ENCODE peak calls at places on chromosomes 11 and 22, in ten cellular contexts. P is brain microvascular endothelial cell; M is fibroblast of lung; I is PC-3; D is fibroblast of mammary gland; C is BE2C; T is CD8-positive, alpha-beta T cell; Q is progenitor cell of endocrine pancreas; S is stomach; R is type B pancreatic cell. B is an unnamed sample.

GRCh38 chr22:38718414-38718813 is 12.7 kb downstream of the GTPBP1 start:
- DNase-seq in P (peak; percentile 72), M (peak; percentile 78), I (peak; percentile 85), D (peak; percentile 85), C (peak; percentile 69), T (no peak), Q (no peak), S (peak; percentile 66), R (no peak), B (peak; percentile 50)

GRCh38 chr11:15073361-15074205 is at the start of gene CALCB:
- DNase-seq in P (no peak), M (peak; percentile 24), I (no peak), D (peak; percentile 32), C (peak; percentile 19), T (peak; percentile 53), Q (no peak), S (no peak), R (no peak), B (no peak)

GRCh38 chr22:20884454-20884853 is 25.6 kb downstream of the SNAP29 start:
- DNase-seq in P (no peak), M (no peak), I (no peak), D (no peak), C (no peak), T (no peak), Q (no peak), S (no peak), R (no peak), B (no peak)

GRCh38 chr11:35619754-35620640 is 1.7 kb downstream of the FJX1 start:
- DNase-seq in P (peak; percentile 49), M (peak; percentile 25), I (peak; percentile 32), D (no peak), C (peak; percentile 66), T (no peak), Q (peak; percentile 45), S (no peak), R (no peak), B (no peak)

GRCh38 chr11:4195909-4196308 is 101.3 kb downstream of the RRM1 start:
- DNase-seq in P (no peak), M (no peak), I (no peak), D (no peak), C (no peak), T (no peak), Q (no peak), S (no peak), R (no peak), B (no peak)

GRCh38 chr11:15770798-15771414 is 585.4 kb downstream of the SOX6 start:
- DNase-seq in P (peak; percentile 43), M (peak; percentile 59), I (no peak), D (peak; percentile 36), C (peak; percentile 45), T (no peak), Q (no peak), S (peak; percentile 37), R (no peak), B (peak; percentile 42)

GRCh38 chr11:114230031-114230430 is 66.2 kb upstream of the NNMT start:
- DNase-seq in P (no peak), M (no peak), I (no peak), D (no peak), C (no peak), T (no peak), Q (no peak), S (no peak), R (no peak), B (no peak)

GRCh38 chr22:36337365-36338130 is 50.2 kb downstream of the MYH9 start:
- DNase-seq in P (no peak), M (no peak), I (no peak), D (no peak), C (no peak), T (no peak), Q (no peak), S (no peak), R (no peak), B (no peak)

GRCh38 chr22:23243006-23243573 is 62.8 kb downstream of the BCR start:
- DNase-seq in P (no peak), M (no peak), I (no peak), D (no peak), C (no peak), T (peak; percentile 76), Q (no peak), S (no peak), R (no peak), B (no peak)

GRCh38 chr22:29609139-29609538 is 5.7 kb downstream of the NF2 start:
- DNase-seq in P (no peak), M (no peak), I (peak; percentile 44), D (no peak), C (no peak), T (no peak), Q (no peak), S (no peak), R (no peak), B (no peak)
- TF ChIP-seq CTCF in P (peak; percentile 52), M (peak; percentile 32), I (peak; percentile 47), D (peak; percentile 40), C (peak; percentile 27), T (no peak), Q (peak; percentile 35), S (no peak), R (peak; percentile 31), B (no peak)

DNA sequence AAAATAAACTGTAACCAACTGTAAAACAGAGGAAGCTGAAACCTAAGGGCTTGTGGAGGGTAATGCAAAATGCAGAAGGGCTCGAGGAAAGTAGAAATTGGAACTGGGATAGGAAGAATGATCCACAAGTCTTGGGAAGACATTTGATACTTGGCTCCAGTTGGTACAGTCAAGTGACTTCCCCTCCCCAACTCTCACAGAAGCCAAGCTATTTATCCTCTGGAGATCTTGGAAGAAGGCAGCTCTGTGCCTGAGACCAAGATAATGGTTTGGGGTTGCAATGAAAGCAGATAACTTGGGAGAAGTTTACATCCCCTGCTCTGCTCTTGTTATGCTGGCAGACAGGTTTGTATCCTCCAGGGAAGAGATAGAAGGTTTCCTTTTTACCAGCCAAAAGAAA is 198.9 kb upstream of the ZC3H12C start:
- DNase-seq in P (no peak), M (no peak), I (no peak), D (no peak), C (no peak), T (no peak), Q (no peak), S (no peak), R (no peak), B (no peak)
- TF ChIP-seq CTCF in P (no peak), M (no peak), I (no peak), D (no peak), C (no peak), T (no peak), Q (no peak), S (no peak), R (no peak), B (no peak)

GRCh38 chr11:18270102-18270501 is 4.0 kb downstream of the SAA1 start:
- DNase-seq in P (no peak), M (no peak), I (no peak), D (no peak), C (no peak), T (no peak), Q (no peak), S (no peak), R (no peak), B (no peak)
- TF ChIP-seq CTCF in P (peak; percentile 10), M (no peak), I (no peak), D (no peak), C (no peak), T (no peak), Q (no peak), S (no peak), R (no peak), B (no peak)

DNA sequence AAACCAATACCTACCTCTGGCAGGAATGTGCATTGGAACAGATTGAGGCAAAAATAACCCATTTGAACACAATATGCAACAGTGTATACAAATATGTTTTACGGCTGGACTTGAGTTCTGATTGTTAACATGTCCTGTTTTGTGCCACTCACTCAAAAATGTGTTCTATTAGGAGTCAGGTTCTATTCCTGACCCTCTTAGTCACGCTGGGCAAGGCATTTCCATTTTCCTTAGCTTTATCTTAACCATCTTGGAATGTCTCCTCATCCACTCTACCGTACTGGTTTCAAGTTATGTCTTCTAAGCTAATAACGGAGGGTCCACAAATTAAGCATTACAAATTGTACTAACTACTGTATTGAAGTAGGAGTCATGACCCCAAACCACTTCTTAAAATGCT is 78.6 kb downstream of the MAML2 start:
- DNase-seq in P (no peak), M (no peak), I (no peak), D (no peak), C (no peak), T (no peak), Q (no peak), S (no peak), R (no peak), B (no peak)
- TF ChIP-seq CTCF in P (no peak), M (no peak), I (no peak), D (no peak), C (no peak), T (no peak), Q (no peak), S (no peak), R (no peak), B (no peak)

DNA sequence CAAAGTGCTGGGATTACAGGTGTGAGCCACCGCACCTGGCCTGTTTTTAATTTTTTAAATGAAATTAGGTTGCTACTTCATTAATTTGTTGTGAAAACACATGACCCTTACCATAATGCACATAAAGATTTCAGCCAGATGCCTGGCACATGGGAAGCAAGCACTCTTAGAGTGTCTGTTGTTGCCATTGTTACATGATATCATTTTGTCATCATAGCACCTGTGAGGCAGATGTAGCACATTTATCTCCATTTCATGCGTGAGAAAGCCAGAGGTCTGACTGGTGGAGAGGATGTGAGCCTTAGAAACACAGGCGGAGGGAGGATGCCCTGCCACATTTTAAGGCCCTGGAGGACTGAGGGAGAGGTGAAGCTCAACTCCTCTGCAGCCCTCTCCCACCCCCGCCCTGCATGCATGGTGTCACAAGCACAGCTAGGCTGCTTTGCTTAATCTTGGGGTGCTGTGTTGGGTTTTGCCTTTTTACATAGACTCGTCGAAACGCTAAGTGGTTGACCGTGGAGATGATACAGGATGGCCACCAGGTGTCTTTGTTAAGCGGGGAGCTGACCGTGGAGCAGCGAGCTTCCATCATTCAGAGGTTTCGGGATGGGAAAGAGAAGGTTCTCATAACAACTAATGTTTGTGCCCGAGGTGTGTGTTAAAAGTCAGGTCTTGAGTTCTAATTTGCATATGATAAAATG is 14.0 kb downstream of the DDX25 start:
- DNase-seq in P (no peak), M (no peak), I (no peak), D (no peak), C (no peak), T (no peak), Q (no peak), S (no peak), R (no peak), B (no peak)
- TF ChIP-seq CTCF in P (no peak), M (no peak), I (peak; percentile 52), D (peak; percentile 6), C (no peak), T (no peak), Q (no peak), S (no peak), R (peak; percentile 21), B (no peak)

GRCh38 chr11:64007629-64008282 is 21.5 kb downstream of the OTUB1 start:
- DNase-seq in P (no peak), M (peak; percentile 18), I (no peak), D (peak; percentile 27), C (peak; percentile 60), T (no peak), Q (peak; percentile 64), S (peak; percentile 91), R (peak; percentile 83), B (peak; percentile 30)
- TF ChIP-seq CTCF in P (peak; percentile 43), M (peak; percentile 19), I (no peak), D (no peak), C (peak; percentile 12), T (no peak), Q (peak; percentile 47), S (peak; percentile 46), R (peak; percentile 73), B (peak; percentile 20)

GRCh38 chr11:76380977-76381719 is at the start of the genes GVQW3 and THAP12:
- DNase-seq in P (peak; percentile 95), M (peak; percentile 98), I (peak; percentile 99), D (peak; percentile 95), C (peak; percentile 99), T (peak; percentile 99), Q (peak; percentile 97), S (peak; percentile 98), R (peak; percentile 99), B (peak; percentile 84)
- TF ChIP-seq CTCF in P (peak; percentile 1), M (no peak), I (peak; percentile 25), D (no peak), C (no peak), T (no peak), Q (peak; percentile 21), S (peak; percentile 20), R (peak; percentile 47), B (no peak)